ENCODE peak calls at places on chromosomes 11 and 22, in six cellular contexts. G is thoracic aorta; S is endothelial cell of umbilical vein; P is activated naive CD8-positive, alpha-beta T cell treated with anti-CD3 and anti-CD28 coated beads for 36 hours; U is RPMI7951; H is T-helper 9 cell. B is an unnamed sample.

GRCh38 chr22:38490915-38491314 is 15.2 kb downstream of the DDX17 start:
- DNase-seq in S (peak; percentile 29), H (no peak), U (peak; percentile 35), G (no peak), P (no peak), B (no peak)

GRCh38 chr11:117834068-117834810 is 9.7 kb upstream of the FXYD2 start:
- DNase-seq in U (no peak), P (no peak), H (no peak), G (no peak), S (no peak), B (no peak)

GRCh38 chr11:123973816-123974215 is 3.8 kb downstream of the OR10S1 start:
- DNase-seq in H (no peak), P (no peak), G (no peak), U (peak; percentile 82), S (peak; percentile 96), B (no peak)

GRCh38 chr11:35752115-35752514 is 89.5 kb downstream of the TRIM44 start:
- DNase-seq in P (no peak), S (peak; percentile 53), H (no peak), G (no peak), U (no peak), B (no peak)

GRCh38 chr11:70742553-70743291 is 344.4 kb downstream of the CTTN start:
- DNase-seq in P (no peak), G (no peak), U (no peak), H (no peak), S (no peak), B (peak; percentile 60)

GRCh38 chr11:122808494-122808893 is 29.8 kb upstream of the CRTAM start:
- DNase-seq in U (peak; percentile 91), H (no peak), P (peak; percentile 28), G (no peak), S (peak; percentile 42), B (no peak)

GRCh38 chr11:102163368-102163767 is 53.1 kb downstream of the YAP1 start:
- DNase-seq in S (no peak), G (no peak), P (no peak), H (no peak), U (no peak), B (no peak)

GRCh38 chr11:43825217-43825816 is 55.3 kb upstream of the ALKBH3 start:
- DNase-seq in S (peak; percentile 45), U (peak; percentile 37), P (no peak), H (no peak), G (no peak), B (no peak)

GRCh38 chr11:10597877-10598341 is 29.4 kb upstream of the LYVE1 start:
- DNase-seq in S (no peak), H (no peak), P (no peak), G (no peak), U (no peak), B (no peak)

GRCh38 chr11:64906314-64906635 is 10.7 kb downstream of the ATG2A start:
- DNase-seq in P (no peak), G (no peak), H (no peak), S (no peak), U (no peak), B (no peak)

GRCh38 chr11:122853971-122854446 is 15.7 kb downstream of the CRTAM start:
- DNase-seq in H (no peak), P (no peak), U (peak; percentile 80), G (no peak), S (peak; percentile 78), B (peak; percentile 65)

GRCh38 chr11:42770444-42771065 is 541.2 kb upstream of the API5 start:
- DNase-seq in H (no peak), U (no peak), G (no peak), S (peak; percentile 4), P (no peak), B (peak; percentile 36)

GRCh38 chr11:44814881-44815592 is 88.3 kb downstream of the TSPAN18 start:
- DNase-seq in S (no peak), P (no peak), U (peak; percentile 44), G (no peak), H (no peak), B (no peak)

GRCh38 chr11:75873417-75874148 is 58.6 kb downstream of the UVRAG start:
- DNase-seq in U (no peak), G (no peak), S (peak; percentile 19), P (no peak), H (no peak), B (no peak)

GRCh38 chr11:126338346-126339055 is 17.0 kb upstream of the ST3GAL4 start:
- DNase-seq in G (no peak), P (no peak), S (no peak), U (no peak), H (no peak), B (no peak)

GRCh38 chr11:128516886-128517285 is 70.5 kb downstream of the ETS1 start:
- DNase-seq in P (no peak), H (no peak), S (no peak), G (no peak), U (no peak), B (no peak)

GRCh38 chr11:68503281-68503687 is 42.7 kb downstream of the PPP6R3 start:
- DNase-seq in S (peak; percentile 98), U (peak; percentile 8), H (no peak), P (no peak), G (no peak), B (no peak)

GRCh38 chr11:62850911-62851806 is 11.8 kb upstream of the WDR74 start:
- DNase-seq in U (no peak), S (no peak), H (no peak), P (peak; percentile 44), G (no peak), B (no peak)

GRCh38 chr22:31906569-31906968 is 37.8 kb upstream of the YWHAH start:
- DNase-seq in S (no peak), U (no peak), P (no peak), H (no peak), G (no peak), B (no peak)

GRCh38 chr11:78735711-78736110 is 161.0 kb upstream of the NARS2 start:
- DNase-seq in H (no peak), S (no peak), G (no peak), U (no peak), P (no peak), B (no peak)

GRCh38 chr22:50170453-50171318 is at the start of gene PANX2:
- DNase-seq in U (no peak), P (no peak), H (no peak), S (no peak), G (no peak), B (no peak)

B was measured in neuronal stem cell.